ENCODE peak calls at places on chromosome 3, in seven cellular contexts. One of them, this sample, is unnamed.

GRCh38 chr3:9721698-9722057 is 9.9 kb upstream of the BRPF1 start:
- DNase-seq in GM12878: no peak
- DNase-seq in H1: no peak
- DNase-seq in HCT116: no peak
- DNase-seq in K562: no peak
- DNase-seq in HepG2: no peak
- DNase-seq in SK-N-SH: no peak
- DNase-seq in this sample: no peak

GRCh38 chr3:120685411-120685810 is 3.4 kb upstream of the HGD start:
- DNase-seq in GM12878: no peak
- DNase-seq in H1: no peak
- DNase-seq in HCT116: no peak
- DNase-seq in K562: no peak
- DNase-seq in HepG2: no peak
- DNase-seq in SK-N-SH: no peak
- DNase-seq in this sample: no peak

GRCh38 chr3:46429671-46430070 is 22.6 kb downstream of the CCRL2 start:
- DNase-seq in GM12878: no peak
- DNase-seq in H1: no peak
- DNase-seq in HCT116: no peak
- DNase-seq in K562: no peak
- DNase-seq in HepG2: no peak
- DNase-seq in SK-N-SH: no peak
- DNase-seq in this sample: no peak

GRCh38 chr3:172595648-172596393 is 72.6 kb upstream of the TNFSF10 start:
- DNase-seq in GM12878: peak
- DNase-seq in H1: no peak
- DNase-seq in HCT116: peak
- DNase-seq in K562: peak
- DNase-seq in HepG2: peak
- DNase-seq in SK-N-SH: no peak
- DNase-seq in this sample: peak

GRCh38 chr3:124826703-124827102 is 60.5 kb downstream of the ITGB5 start:
- DNase-seq in GM12878: no peak
- DNase-seq in H1: peak
- DNase-seq in HCT116: no peak
- DNase-seq in K562: no peak
- DNase-seq in HepG2: no peak
- DNase-seq in SK-N-SH: no peak
- DNase-seq in this sample: no peak

GRCh38 chr3:120652896-120653545 is 29.0 kb downstream of the HGD start:
- DNase-seq in GM12878: no peak
- DNase-seq in H1: no peak
- DNase-seq in HCT116: no peak
- DNase-seq in K562: no peak
- DNase-seq in HepG2: no peak
- DNase-seq in SK-N-SH: no peak
- DNase-seq in this sample: no peak

GRCh38 chr3:172280406-172281051 is 167.7 kb downstream of the GHSR start:
- DNase-seq in GM12878: no peak
- DNase-seq in H1: no peak
- DNase-seq in HCT116: no peak
- DNase-seq in K562: no peak
- DNase-seq in HepG2: no peak
- DNase-seq in SK-N-SH: no peak
- DNase-seq in this sample: no peak

GRCh38 chr3:4888913-4889846 is 90.1 kb upstream of the BHLHE40 start:
- DNase-seq in GM12878: peak
- DNase-seq in H1: no peak
- DNase-seq in HCT116: no peak
- DNase-seq in K562: no peak
- DNase-seq in HepG2: no peak
- DNase-seq in SK-N-SH: peak
- DNase-seq in this sample: no peak

GRCh38 chr3:51940648-51941421 is 869 bp downstream of the RRP9 start:
- DNase-seq in GM12878: no peak
- DNase-seq in H1: no peak
- DNase-seq in HCT116: no peak
- DNase-seq in K562: no peak
- DNase-seq in HepG2: no peak
- DNase-seq in SK-N-SH: no peak
- DNase-seq in this sample: no peak

GRCh38 chr3:50483374-50483773 is 20.1 kb downstream of the CACNA2D2 start:
- DNase-seq in GM12878: no peak
- DNase-seq in H1: no peak
- DNase-seq in HCT116: no peak
- DNase-seq in K562: no peak
- DNase-seq in HepG2: no peak
- DNase-seq in SK-N-SH: no peak
- DNase-seq in this sample: no peak

GRCh38 chr3:154464440-154465148 is 34.6 kb upstream of the GPR149 start:
- DNase-seq in GM12878: no peak
- DNase-seq in H1: no peak
- DNase-seq in HCT116: no peak
- DNase-seq in K562: no peak
- DNase-seq in HepG2: no peak
- DNase-seq in SK-N-SH: no peak
- DNase-seq in this sample: no peak

GRCh38 chr3:51968175-51968681 is 974 bp upstream of the PCBP4 start:
- DNase-seq in GM12878: no peak
- DNase-seq in H1: no peak
- DNase-seq in HCT116: no peak
- DNase-seq in K562: no peak
- DNase-seq in HepG2: peak
- DNase-seq in SK-N-SH: peak
- DNase-seq in this sample: no peak

GRCh38 chr3:46261926-46262594 is 19.8 kb downstream of the CCR3 start:
- DNase-seq in GM12878: no peak
- DNase-seq in H1: no peak
- DNase-seq in HCT116: no peak
- DNase-seq in K562: no peak
- DNase-seq in HepG2: no peak
- DNase-seq in SK-N-SH: no peak
- DNase-seq in this sample: no peak

GRCh38 chr3:63593779-63594178 is 58.7 kb upstream of the SNTN start:
- DNase-seq in GM12878: no peak
- DNase-seq in H1: no peak
- DNase-seq in HCT116: no peak
- DNase-seq in K562: no peak
- DNase-seq in HepG2: no peak
- DNase-seq in SK-N-SH: no peak
- DNase-seq in this sample: peak

GRCh38 chr3:72821170-72821781 is 27.0 kb downstream of the SHQ1 start:
- DNase-seq in GM12878: no peak
- DNase-seq in H1: no peak
- DNase-seq in HCT116: no peak
- DNase-seq in K562: no peak
- DNase-seq in HepG2: no peak
- DNase-seq in SK-N-SH: no peak
- DNase-seq in this sample: peak

GRCh38 chr3:14432996-14433572 is 30.7 kb downstream of the SLC6A6 start:
- DNase-seq in GM12878: no peak
- DNase-seq in H1: no peak
- DNase-seq in HCT116: no peak
- DNase-seq in K562: no peak
- DNase-seq in HepG2: no peak
- DNase-seq in SK-N-SH: no peak
- DNase-seq in this sample: no peak

GRCh38 chr3:123027292-123028232 is at the start of gene SEMA5B:
- DNase-seq in GM12878: no peak
- DNase-seq in H1: no peak
- DNase-seq in HCT116: no peak
- DNase-seq in K562: peak
- DNase-seq in HepG2: no peak
- DNase-seq in SK-N-SH: peak
- DNase-seq in this sample: peak

GRCh38 chr3:133827136-133827535 is 21.5 kb downstream of the SRPRB start:
- DNase-seq in GM12878: no peak
- DNase-seq in H1: no peak
- DNase-seq in HCT116: no peak
- DNase-seq in K562: no peak
- DNase-seq in HepG2: no peak
- DNase-seq in SK-N-SH: no peak
- DNase-seq in this sample: no peak

GRCh38 chr3:133827684-133828083 is 22.1 kb downstream of the SRPRB start:
- DNase-seq in GM12878: no peak
- DNase-seq in H1: no peak
- DNase-seq in HCT116: no peak
- DNase-seq in K562: no peak
- DNase-seq in HepG2: no peak
- DNase-seq in SK-N-SH: no peak
- DNase-seq in this sample: no peak

GRCh38 chr3:133825969-133826727 is 20.5 kb downstream of the SRPRB start:
- DNase-seq in GM12878: no peak
- DNase-seq in H1: no peak
- DNase-seq in HCT116: no peak
- DNase-seq in K562: no peak
- DNase-seq in HepG2: no peak
- DNase-seq in SK-N-SH: no peak
- DNase-seq in this sample: no peak

GRCh38 chr3:133821767-133822638 is 16.4 kb downstream of the SRPRB start:
- DNase-seq in GM12878: no peak
- DNase-seq in H1: peak
- DNase-seq in HCT116: peak
- DNase-seq in K562: peak
- DNase-seq in HepG2: peak
- DNase-seq in SK-N-SH: no peak
- DNase-seq in this sample: peak

GRCh38 chr3:133824961-133825485 is 19.4 kb downstream of the SRPRB start:
- DNase-seq in GM12878: no peak
- DNase-seq in H1: no peak
- DNase-seq in HCT116: no peak
- DNase-seq in K562: no peak
- DNase-seq in HepG2: no peak
- DNase-seq in SK-N-SH: no peak
- DNase-seq in this sample: no peak
- TF ChIP-seq JUND in GM12878: no peak
- TF ChIP-seq JUND in H1: no peak
- TF ChIP-seq JUND in HCT116: no peak
- TF ChIP-seq JUND in K562: no peak
- TF ChIP-seq JUND in HepG2: no peak
- TF ChIP-seq JUND in SK-N-SH: no peak
- TF ChIP-seq JUND in this sample: no peak

GRCh38 chr3:47782538-47783308 is 1.0 kb upstream of the SMARCC1 start:
- DNase-seq in GM12878: no peak
- DNase-seq in H1: no peak
- DNase-seq in HCT116: no peak
- DNase-seq in K562: no peak
- DNase-seq in HepG2: no peak
- DNase-seq in SK-N-SH: no peak
- DNase-seq in this sample: no peak
- TF ChIP-seq JUND in GM12878: no peak
- TF ChIP-seq JUND in H1: no peak
- TF ChIP-seq JUND in HCT116: no peak
- TF ChIP-seq JUND in K562: no peak
- TF ChIP-seq JUND in HepG2: no peak
- TF ChIP-seq JUND in SK-N-SH: no peak
- TF ChIP-seq JUND in this sample: no peak

GRCh38 chr3:138331143-138331894 is 1.7 kb upstream of the NME9 start:
- DNase-seq in GM12878: no peak
- DNase-seq in H1: no peak
- DNase-seq in HCT116: no peak
- DNase-seq in K562: no peak
- DNase-seq in HepG2: no peak
- DNase-seq in SK-N-SH: no peak
- DNase-seq in this sample: peak
- TF ChIP-seq JUND in GM12878: no peak
- TF ChIP-seq JUND in H1: no peak
- TF ChIP-seq JUND in HCT116: no peak
- TF ChIP-seq JUND in K562: no peak
- TF ChIP-seq JUND in HepG2: no peak
- TF ChIP-seq JUND in SK-N-SH: no peak
- TF ChIP-seq JUND in this sample: no peak

DNA sequence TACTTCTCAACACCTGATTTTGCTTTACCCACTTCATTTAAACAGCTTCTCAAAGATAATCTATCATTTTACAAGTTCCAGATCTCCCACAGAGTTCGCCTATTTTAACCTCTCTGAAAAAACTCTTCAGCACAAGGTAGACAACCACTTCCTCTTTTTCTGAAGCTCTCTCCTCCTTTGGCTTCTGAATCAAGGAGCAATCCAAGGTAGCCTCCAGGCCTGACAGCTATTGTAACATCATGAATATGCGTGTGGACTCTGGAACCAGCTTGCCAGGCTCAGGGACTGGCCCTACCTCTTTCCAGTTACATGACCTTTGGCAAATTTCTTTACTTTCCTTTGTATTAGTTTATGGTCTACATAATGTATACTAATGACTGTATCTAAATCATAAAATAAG is 405.9 kb upstream of the ZNF385D start:
- DNase-seq in GM12878: no peak
- DNase-seq in H1: no peak
- DNase-seq in HCT116: no peak
- DNase-seq in K562: no peak
- DNase-seq in HepG2: no peak
- DNase-seq in SK-N-SH: no peak
- DNase-seq in this sample: no peak
- TF ChIP-seq JUND in GM12878: no peak
- TF ChIP-seq JUND in H1: no peak
- TF ChIP-seq JUND in HCT116: no peak
- TF ChIP-seq JUND in K562: no peak
- TF ChIP-seq JUND in HepG2: no peak
- TF ChIP-seq JUND in SK-N-SH: no peak
- TF ChIP-seq JUND in this sample: no peak

GRCh38 chr3:143010024-143010423 is 8.7 kb downstream of the U2SURP start:
- DNase-seq in GM12878: no peak
- DNase-seq in H1: no peak
- DNase-seq in HCT116: no peak
- DNase-seq in K562: no peak
- DNase-seq in HepG2: no peak
- DNase-seq in SK-N-SH: no peak
- DNase-seq in this sample: no peak
- TF ChIP-seq JUND in GM12878: no peak
- TF ChIP-seq JUND in H1: no peak
- TF ChIP-seq JUND in HCT116: no peak
- TF ChIP-seq JUND in K562: no peak
- TF ChIP-seq JUND in HepG2: no peak
- TF ChIP-seq JUND in SK-N-SH: no peak
- TF ChIP-seq JUND in this sample: no peak

GRCh38 chr3:145900056-145900829 is 260.7 kb downstream of the PLOD2 start:
- DNase-seq in GM12878: peak
- DNase-seq in H1: no peak
- DNase-seq in HCT116: no peak
- DNase-seq in K562: no peak
- DNase-seq in HepG2: no peak
- DNase-seq in SK-N-SH: no peak
- DNase-seq in this sample: no peak
- TF ChIP-seq JUND in GM12878: peak
- TF ChIP-seq JUND in H1: no peak
- TF ChIP-seq JUND in HCT116: no peak
- TF ChIP-seq JUND in K562: no peak
- TF ChIP-seq JUND in HepG2: no peak
- TF ChIP-seq JUND in SK-N-SH: no peak
- TF ChIP-seq JUND in this sample: no peak

GRCh38 chr3:26114851-26115250 is 325.0 kb downstream of the OXSM start:
- DNase-seq in GM12878: no peak
- DNase-seq in H1: no peak
- DNase-seq in HCT116: no peak
- DNase-seq in K562: no peak
- DNase-seq in HepG2: no peak
- DNase-seq in SK-N-SH: no peak
- DNase-seq in this sample: no peak

GRCh38 chr3:26118165-26118564 is 328.3 kb downstream of the OXSM start:
- DNase-seq in GM12878: no peak
- DNase-seq in H1: peak
- DNase-seq in HCT116: no peak
- DNase-seq in K562: no peak
- DNase-seq in HepG2: no peak
- DNase-seq in SK-N-SH: no peak
- DNase-seq in this sample: no peak
- TF ChIP-seq JUND in GM12878: no peak
- TF ChIP-seq JUND in H1: no peak
- TF ChIP-seq JUND in HCT116: no peak
- TF ChIP-seq JUND in K562: no peak
- TF ChIP-seq JUND in HepG2: no peak
- TF ChIP-seq JUND in SK-N-SH: no peak
- TF ChIP-seq JUND in this sample: no peak